ENCODE peak calls at places on chromosomes 3 and 15, in eight cellular contexts. One of them, this sample, is unnamed.

GRCh38 chr3:86481031-86481430 is 509.9 kb downstream of the VGLL3 start:
- DNase-seq in hypothalamus: no peak
- DNase-seq in AG10803: no peak
- DNase-seq in HT-29: no peak
- DNase-seq in activated CD8-positive, alpha-beta memory T cell treated with anti-CD3 and anti-CD28 coated beads for 24 hours: no peak
- DNase-seq in T follicular helper cell: no peak
- DNase-seq in GM04504: no peak
- DNase-seq in AG09319: no peak
- DNase-seq in this sample: no peak

GRCh38 chr3:13281657-13282527 is 138.2 kb downstream of the NUP210 start:
- DNase-seq in activated CD8-positive, alpha-beta memory T cell treated with anti-CD3 and anti-CD28 coated beads for 24 hours: no peak
- DNase-seq in hypothalamus: no peak
- DNase-seq in AG09319: no peak
- DNase-seq in HT-29: no peak
- DNase-seq in T follicular helper cell: no peak
- DNase-seq in GM04504: no peak
- DNase-seq in AG10803: no peak
- DNase-seq in this sample: no peak

GRCh38 chr3:122745365-122746021 is 48.1 kb downstream of the HSPBAP1 start:
- DNase-seq in hypothalamus: no peak
- DNase-seq in T follicular helper cell: no peak
- DNase-seq in HT-29: no peak
- DNase-seq in activated CD8-positive, alpha-beta memory T cell treated with anti-CD3 and anti-CD28 coated beads for 24 hours: no peak
- DNase-seq in AG10803: peak; percentile 59
- DNase-seq in GM04504: no peak
- DNase-seq in AG09319: no peak
- DNase-seq in this sample: peak; percentile 42

GRCh38 chr3:151923901-151924300 is 50.5 kb downstream of the SUCNR1 start:
- DNase-seq in HT-29: peak; percentile 15
- DNase-seq in GM04504: no peak
- DNase-seq in AG10803: peak; percentile 59
- DNase-seq in AG09319: no peak
- DNase-seq in activated CD8-positive, alpha-beta memory T cell treated with anti-CD3 and anti-CD28 coated beads for 24 hours: no peak
- DNase-seq in hypothalamus: no peak
- DNase-seq in T follicular helper cell: no peak
- DNase-seq in this sample: peak; percentile 41

GRCh38 chr3:39637807-39638206 is 170.3 kb downstream of the MOBP start:
- DNase-seq in T follicular helper cell: no peak
- DNase-seq in HT-29: peak; percentile 43
- DNase-seq in GM04504: no peak
- DNase-seq in hypothalamus: no peak
- DNase-seq in activated CD8-positive, alpha-beta memory T cell treated with anti-CD3 and anti-CD28 coated beads for 24 hours: no peak
- DNase-seq in AG10803: peak; percentile 30
- DNase-seq in AG09319: no peak
- DNase-seq in this sample: peak; percentile 19

GRCh38 chr3:125431391-125431790 is 56.3 kb upstream of the ZNF148 start:
- DNase-seq in T follicular helper cell: no peak
- DNase-seq in AG10803: peak; percentile 65
- DNase-seq in activated CD8-positive, alpha-beta memory T cell treated with anti-CD3 and anti-CD28 coated beads for 24 hours: no peak
- DNase-seq in AG09319: no peak
- DNase-seq in HT-29: no peak
- DNase-seq in GM04504: no peak
- DNase-seq in hypothalamus: no peak
- DNase-seq in this sample: peak; percentile 67

GRCh38 chr3:39809995-39810595 is 686 bp downstream of the MYRIP start:
- DNase-seq in AG10803: no peak
- DNase-seq in AG09319: no peak
- DNase-seq in HT-29: no peak
- DNase-seq in T follicular helper cell: no peak
- DNase-seq in GM04504: no peak
- DNase-seq in activated CD8-positive, alpha-beta memory T cell treated with anti-CD3 and anti-CD28 coated beads for 24 hours: no peak
- DNase-seq in hypothalamus: no peak
- DNase-seq in this sample: peak; percentile 12

GRCh38 chr3:137760341-137761098 is 3.6 kb upstream of the SOX14 start:
- DNase-seq in T follicular helper cell: no peak
- DNase-seq in activated CD8-positive, alpha-beta memory T cell treated with anti-CD3 and anti-CD28 coated beads for 24 hours: no peak
- DNase-seq in AG09319: no peak
- DNase-seq in AG10803: no peak
- DNase-seq in GM04504: no peak
- DNase-seq in hypothalamus: no peak
- DNase-seq in HT-29: no peak
- DNase-seq in this sample: no peak

GRCh38 chr15:41810651-41811431 is 17.1 kb upstream of the JMJD7 start:
- DNase-seq in activated CD8-positive, alpha-beta memory T cell treated with anti-CD3 and anti-CD28 coated beads for 24 hours: no peak
- DNase-seq in AG10803: no peak
- DNase-seq in AG09319: no peak
- DNase-seq in HT-29: no peak
- DNase-seq in GM04504: no peak
- DNase-seq in T follicular helper cell: no peak
- DNase-seq in hypothalamus: no peak
- DNase-seq in this sample: no peak

GRCh38 chr15:72233759-72234158 is 2.8 kb upstream of the PKM start:
- DNase-seq in activated CD8-positive, alpha-beta memory T cell treated with anti-CD3 and anti-CD28 coated beads for 24 hours: no peak
- DNase-seq in hypothalamus: no peak
- DNase-seq in AG09319: no peak
- DNase-seq in T follicular helper cell: no peak
- DNase-seq in GM04504: no peak
- DNase-seq in HT-29: no peak
- DNase-seq in AG10803: no peak
- DNase-seq in this sample: no peak

GRCh38 chr3:126537116-126537729 is 13.3 kb downstream of the CHST13 start:
- DNase-seq in GM04504: no peak
- DNase-seq in activated CD8-positive, alpha-beta memory T cell treated with anti-CD3 and anti-CD28 coated beads for 24 hours: no peak
- DNase-seq in HT-29: no peak
- DNase-seq in hypothalamus: no peak
- DNase-seq in AG10803: no peak
- DNase-seq in AG09319: no peak
- DNase-seq in T follicular helper cell: no peak
- DNase-seq in this sample: no peak

GRCh38 chr3:16329792-16330061 is 64.7 kb downstream of the OXNAD1 start:
- DNase-seq in GM04504: no peak
- DNase-seq in activated CD8-positive, alpha-beta memory T cell treated with anti-CD3 and anti-CD28 coated beads for 24 hours: no peak
- DNase-seq in AG10803: no peak
- DNase-seq in T follicular helper cell: no peak
- DNase-seq in hypothalamus: no peak
- DNase-seq in HT-29: no peak
- DNase-seq in AG09319: no peak
- DNase-seq in this sample: no peak

GRCh38 chr3:55775366-55775765 is 288.3 kb upstream of the WNT5A start:
- DNase-seq in activated CD8-positive, alpha-beta memory T cell treated with anti-CD3 and anti-CD28 coated beads for 24 hours: no peak
- DNase-seq in HT-29: no peak
- DNase-seq in T follicular helper cell: no peak
- DNase-seq in AG10803: no peak
- DNase-seq in AG09319: no peak
- DNase-seq in GM04504: no peak
- DNase-seq in hypothalamus: no peak
- DNase-seq in this sample: no peak

GRCh38 chr15:29364429-29365078 is 94.9 kb upstream of the NSMCE3 start:
- DNase-seq in T follicular helper cell: no peak
- DNase-seq in GM04504: peak; percentile 33
- DNase-seq in activated CD8-positive, alpha-beta memory T cell treated with anti-CD3 and anti-CD28 coated beads for 24 hours: no peak
- DNase-seq in hypothalamus: no peak
- DNase-seq in AG09319: no peak
- DNase-seq in AG10803: peak; percentile 64
- DNase-seq in HT-29: peak; percentile 29
- DNase-seq in this sample: peak; percentile 74

GRCh38 chr3:14216257-14217048 is 37.8 kb downstream of the LSM3 start:
- DNase-seq in GM04504: no peak
- DNase-seq in AG09319: no peak
- DNase-seq in activated CD8-positive, alpha-beta memory T cell treated with anti-CD3 and anti-CD28 coated beads for 24 hours: peak; percentile 73
- DNase-seq in hypothalamus: peak; percentile 16
- DNase-seq in HT-29: no peak
- DNase-seq in T follicular helper cell: peak; percentile 51
- DNase-seq in AG10803: no peak
- DNase-seq in this sample: no peak

GRCh38 chr3:128398586-128398985 is 68.1 kb downstream of the DNAJB8 start:
- DNase-seq in activated CD8-positive, alpha-beta memory T cell treated with anti-CD3 and anti-CD28 coated beads for 24 hours: no peak
- DNase-seq in GM04504: no peak
- DNase-seq in HT-29: no peak
- DNase-seq in T follicular helper cell: no peak
- DNase-seq in hypothalamus: no peak
- DNase-seq in AG09319: no peak
- DNase-seq in AG10803: no peak
- DNase-seq in this sample: no peak

GRCh38 chr15:74396445-74397238 is 29.2 kb upstream of the CYP11A1 start:
- DNase-seq in AG09319: no peak
- DNase-seq in hypothalamus: no peak
- DNase-seq in HT-29: peak; percentile 77
- DNase-seq in activated CD8-positive, alpha-beta memory T cell treated with anti-CD3 and anti-CD28 coated beads for 24 hours: peak; percentile 83
- DNase-seq in T follicular helper cell: no peak
- DNase-seq in GM04504: no peak
- DNase-seq in AG10803: peak; percentile 53
- DNase-seq in this sample: peak; percentile 43

GRCh38 chr3:107222927-107223326 is 154.3 kb upstream of the CCDC54 start:
- DNase-seq in HT-29: no peak
- DNase-seq in hypothalamus: no peak
- DNase-seq in T follicular helper cell: no peak
- DNase-seq in activated CD8-positive, alpha-beta memory T cell treated with anti-CD3 and anti-CD28 coated beads for 24 hours: no peak
- DNase-seq in AG09319: peak; percentile 56
- DNase-seq in AG10803: peak; percentile 90
- DNase-seq in GM04504: peak; percentile 55
- DNase-seq in this sample: peak; percentile 48

GRCh38 chr3:7978104-7978457 is 523.5 kb upstream of the LMCD1 start:
- DNase-seq in AG10803: no peak
- DNase-seq in AG09319: no peak
- DNase-seq in HT-29: no peak
- DNase-seq in activated CD8-positive, alpha-beta memory T cell treated with anti-CD3 and anti-CD28 coated beads for 24 hours: no peak
- DNase-seq in hypothalamus: peak; percentile 16
- DNase-seq in T follicular helper cell: no peak
- DNase-seq in GM04504: no peak
- DNase-seq in this sample: no peak

GRCh38 chr3:112390783-112391641 is 58.1 kb downstream of the CD200 start:
- DNase-seq in HT-29: no peak
- DNase-seq in GM04504: peak; percentile 40
- DNase-seq in T follicular helper cell: no peak
- DNase-seq in AG09319: peak; percentile 55
- DNase-seq in AG10803: peak; percentile 95
- DNase-seq in hypothalamus: peak; percentile 9
- DNase-seq in activated CD8-positive, alpha-beta memory T cell treated with anti-CD3 and anti-CD28 coated beads for 24 hours: no peak
- DNase-seq in this sample: peak; percentile 68

GRCh38 chr15:70158996-70159355 is 61.3 kb upstream of the TLE3 start:
- DNase-seq in AG09319: no peak
- DNase-seq in hypothalamus: no peak
- DNase-seq in AG10803: no peak
- DNase-seq in T follicular helper cell: no peak
- DNase-seq in GM04504: no peak
- DNase-seq in HT-29: no peak
- DNase-seq in activated CD8-positive, alpha-beta memory T cell treated with anti-CD3 and anti-CD28 coated beads for 24 hours: no peak
- DNase-seq in this sample: no peak

GRCh38 chr3:25664066-25664809 is 469 bp downstream of the TOP2B start:
- DNase-seq in AG09319: peak; percentile 8
- DNase-seq in GM04504: no peak
- DNase-seq in HT-29: peak; percentile 57
- DNase-seq in AG10803: peak; percentile 37
- DNase-seq in T follicular helper cell: peak; percentile 43
- DNase-seq in hypothalamus: peak; percentile 65
- DNase-seq in activated CD8-positive, alpha-beta memory T cell treated with anti-CD3 and anti-CD28 coated beads for 24 hours: peak; percentile 88
- DNase-seq in this sample: peak; percentile 74

GRCh38 chr3:55467099-55467498 is 20.0 kb downstream of the WNT5A start:
- DNase-seq in AG09319: no peak
- DNase-seq in T follicular helper cell: no peak
- DNase-seq in hypothalamus: no peak
- DNase-seq in activated CD8-positive, alpha-beta memory T cell treated with anti-CD3 and anti-CD28 coated beads for 24 hours: no peak
- DNase-seq in AG10803: peak; percentile 91
- DNase-seq in GM04504: no peak
- DNase-seq in HT-29: no peak
- DNase-seq in this sample: peak; percentile 73

GRCh38 chr3:12661926-12662592 is 1.9 kb downstream of the RAF1 start:
- DNase-seq in activated CD8-positive, alpha-beta memory T cell treated with anti-CD3 and anti-CD28 coated beads for 24 hours: no peak
- DNase-seq in HT-29: no peak
- DNase-seq in GM04504: no peak
- DNase-seq in hypothalamus: no peak
- DNase-seq in AG09319: no peak
- DNase-seq in AG10803: no peak
- DNase-seq in T follicular helper cell: no peak
- DNase-seq in this sample: no peak

GRCh38 chr3:149553781-149554451 is 79.4 kb downstream of the TM4SF4 start:
- DNase-seq in HT-29: no peak
- DNase-seq in hypothalamus: no peak
- DNase-seq in AG10803: peak; percentile 95
- DNase-seq in T follicular helper cell: no peak
- DNase-seq in activated CD8-positive, alpha-beta memory T cell treated with anti-CD3 and anti-CD28 coated beads for 24 hours: no peak
- DNase-seq in GM04504: no peak
- DNase-seq in AG09319: peak; percentile 94
- DNase-seq in this sample: peak; percentile 63

GRCh38 chr3:186790261-186790981 is 7.0 kb downstream of the EIF4A2 start:
- DNase-seq in AG09319: no peak
- DNase-seq in T follicular helper cell: no peak
- DNase-seq in hypothalamus: no peak
- DNase-seq in AG10803: peak; percentile 35
- DNase-seq in HT-29: peak; percentile 65
- DNase-seq in activated CD8-positive, alpha-beta memory T cell treated with anti-CD3 and anti-CD28 coated beads for 24 hours: peak; percentile 80
- DNase-seq in GM04504: no peak
- DNase-seq in this sample: peak; percentile 10

GRCh38 chr3:47567149-47567548 is 11.5 kb downstream of the CSPG5 start:
- DNase-seq in GM04504: no peak
- DNase-seq in AG10803: no peak
- DNase-seq in hypothalamus: no peak
- DNase-seq in HT-29: no peak
- DNase-seq in AG09319: no peak
- DNase-seq in T follicular helper cell: no peak
- DNase-seq in activated CD8-positive, alpha-beta memory T cell treated with anti-CD3 and anti-CD28 coated beads for 24 hours: no peak
- DNase-seq in this sample: no peak

GRCh38 chr3:32220006-32220405 is 18.5 kb upstream of the CMTM8 start:
- DNase-seq in HT-29: no peak
- DNase-seq in activated CD8-positive, alpha-beta memory T cell treated with anti-CD3 and anti-CD28 coated beads for 24 hours: no peak
- DNase-seq in AG10803: no peak
- DNase-seq in T follicular helper cell: no peak
- DNase-seq in GM04504: no peak
- DNase-seq in AG09319: no peak
- DNase-seq in hypothalamus: no peak
- DNase-seq in this sample: no peak

GRCh38 chr3:128902426-128902825 is 23.0 kb downstream of the ACAD9 start:
- DNase-seq in HT-29: no peak
- DNase-seq in activated CD8-positive, alpha-beta memory T cell treated with anti-CD3 and anti-CD28 coated beads for 24 hours: no peak
- DNase-seq in AG10803: no peak
- DNase-seq in hypothalamus: no peak
- DNase-seq in AG09319: no peak
- DNase-seq in T follicular helper cell: no peak
- DNase-seq in GM04504: no peak
- DNase-seq in this sample: no peak

GRCh38 chr3:112115161-112115739 is 17.8 kb downstream of the GCSAM start:
- DNase-seq in hypothalamus: no peak
- DNase-seq in activated CD8-positive, alpha-beta memory T cell treated with anti-CD3 and anti-CD28 coated beads for 24 hours: no peak
- DNase-seq in T follicular helper cell: no peak
- DNase-seq in AG09319: no peak
- DNase-seq in AG10803: no peak
- DNase-seq in GM04504: no peak
- DNase-seq in HT-29: no peak
- DNase-seq in this sample: no peak

GRCh38 chr15:90232196-90232595 is 1.5 kb downstream of the CIB1 start:
- DNase-seq in HT-29: peak; percentile 33
- DNase-seq in GM04504: no peak
- DNase-seq in activated CD8-positive, alpha-beta memory T cell treated with anti-CD3 and anti-CD28 coated beads for 24 hours: no peak
- DNase-seq in hypothalamus: no peak
- DNase-seq in AG10803: no peak
- DNase-seq in T follicular helper cell: no peak
- DNase-seq in AG09319: no peak
- DNase-seq in this sample: no peak

GRCh38 chr15:40912478-40912877 is 16.7 kb upstream of the DLL4 start:
- DNase-seq in HT-29: no peak
- DNase-seq in T follicular helper cell: no peak
- DNase-seq in activated CD8-positive, alpha-beta memory T cell treated with anti-CD3 and anti-CD28 coated beads for 24 hours: no peak
- DNase-seq in AG10803: no peak
- DNase-seq in AG09319: no peak
- DNase-seq in GM04504: no peak
- DNase-seq in hypothalamus: no peak
- DNase-seq in this sample: no peak

GRCh38 chr3:43970920-43971319 is 270.8 kb upstream of the TOPAZ1 start:
- DNase-seq in hypothalamus: no peak
- DNase-seq in HT-29: no peak
- DNase-seq in T follicular helper cell: no peak
- DNase-seq in AG09319: no peak
- DNase-seq in AG10803: no peak
- DNase-seq in activated CD8-positive, alpha-beta memory T cell treated with anti-CD3 and anti-CD28 coated beads for 24 hours: no peak
- DNase-seq in GM04504: no peak
- DNase-seq in this sample: no peak

GRCh38 chr3:149299938-149300791 is 33.3 kb downstream of the TM4SF18 start:
- DNase-seq in AG10803: peak; percentile 91
- DNase-seq in hypothalamus: no peak
- DNase-seq in AG09319: peak; percentile 84
- DNase-seq in HT-29: peak; percentile 97
- DNase-seq in T follicular helper cell: no peak
- DNase-seq in GM04504: peak; percentile 85
- DNase-seq in activated CD8-positive, alpha-beta memory T cell treated with anti-CD3 and anti-CD28 coated beads for 24 hours: no peak
- DNase-seq in this sample: peak; percentile 73

This sample was measured in GM03348.